ENCODE peak calls at places on chromosome 5, in seven cellular contexts. A is HuH-7; I is NCI-H1092 treated with DMSO at 0.1 percent for 48 hours; O is CD8-positive, alpha-beta memory T cell; E is Calu3; P is SW 1271; T is mucosa of descending colon. D is an unnamed sample.

GRCh38 chr5:141742866-141743651 is 61.0 kb upstream of the ARAP3 start:
- DNase-seq in A (peak; percentile 49), I (peak; percentile 50), O (no peak), E (peak; percentile 72), P (no peak), T (no peak), D (no peak)

GRCh38 chr5:146560205-146560812 is 44.3 kb upstream of the GPR151 start:
- DNase-seq in A (no peak), I (no peak), O (no peak), E (no peak), P (peak; percentile 45), T (no peak), D (no peak)

GRCh38 chr5:1667648-1668140 is 131.9 kb downstream of the MRPL36 start:
- DNase-seq in A (no peak), I (no peak), O (no peak), E (no peak), P (no peak), T (no peak), D (peak; percentile 68)

GRCh38 chr5:139413963-139414362 is 10.1 kb upstream of the SPATA24 start:
- DNase-seq in A (no peak), I (no peak), O (no peak), E (no peak), P (no peak), T (no peak), D (no peak)

GRCh38 chr5:112381521-112381920 is 37.6 kb downstream of the EPB41L4A start:
- DNase-seq in A (no peak), I (no peak), O (no peak), E (no peak), P (no peak), T (no peak), D (no peak)

GRCh38 chr5:110854200-110854599 is 115.4 kb downstream of the SLC25A46 start:
- DNase-seq in A (no peak), I (no peak), O (no peak), E (no peak), P (no peak), T (no peak), D (no peak)

GRCh38 chr5:107068782-107069181 is 602.0 kb downstream of the EFNA5 start:
- DNase-seq in A (no peak), I (no peak), O (no peak), E (no peak), P (no peak), T (no peak), D (no peak)

GRCh38 chr5:74127377-74128338 is 501.7 kb downstream of the ARHGEF28 start:
- DNase-seq in A (peak; percentile 23), I (peak; percentile 87), O (no peak), E (peak; percentile 52), P (peak; percentile 5), T (no peak), D (peak; percentile 76)

GRCh38 chr5:37552770-37553719 is 173.9 kb downstream of the WDR70 start:
- DNase-seq in A (peak; percentile 32), I (no peak), O (no peak), E (peak; percentile 2), P (peak; percentile 28), T (no peak), D (no peak)

GRCh38 chr5:88948746-88949600 is 66.0 kb upstream of the MEF2C start:
- DNase-seq in A (no peak), I (peak; percentile 35), O (no peak), E (no peak), P (no peak), T (no peak), D (no peak)

GRCh38 chr5:89769975-89770374 is 639.6 kb downstream of the CETN3 start:
- DNase-seq in A (no peak), I (no peak), O (no peak), E (no peak), P (peak; percentile 22), T (no peak), D (no peak)

GRCh38 chr5:77232959-77233358 is 22.5 kb downstream of the PDE8B start:
- DNase-seq in A (no peak), I (no peak), O (no peak), E (no peak), P (no peak), T (no peak), D (no peak)

GRCh38 chr5:134979416-134979815 is 11.7 kb downstream of the CATSPER3 start:
- DNase-seq in A (no peak), I (no peak), O (no peak), E (no peak), P (no peak), T (no peak), D (no peak)

GRCh38 chr5:141814064-141814982 is 63.9 kb downstream of the PCDH1 start:
- DNase-seq in A (peak; percentile 85), I (peak; percentile 18), O (no peak), E (peak; percentile 87), P (peak; percentile 30), T (peak; percentile 85), D (peak; percentile 57)

GRCh38 chr5:139638090-139638735 is 9.9 kb upstream of the CXXC5 start:
- DNase-seq in A (no peak), I (peak; percentile 42), O (peak; percentile 31), E (peak; percentile 74), P (no peak), T (peak; percentile 86), D (peak; percentile 62)

GRCh38 chr5:43643327-43643726 is 40.3 kb downstream of the NNT start:
- DNase-seq in A (no peak), I (no peak), O (no peak), E (no peak), P (no peak), T (no peak), D (no peak)

GRCh38 chr5:114898602-114899001 is 271.1 kb downstream of the TRIM36 start:
- DNase-seq in A (no peak), I (no peak), O (no peak), E (no peak), P (no peak), T (no peak), D (no peak)

GRCh38 chr5:52134013-52134650 is 653.6 kb upstream of the ITGA1 start:
- DNase-seq in A (no peak), I (peak; percentile 94), O (no peak), E (no peak), P (no peak), T (no peak), D (peak; percentile 2)

GRCh38 chr5:176543428-176544182 is 5.5 kb upstream of the CDHR2 start:
- DNase-seq in A (peak; percentile 79), I (peak; percentile 30), O (peak; percentile 74), E (peak; percentile 80), P (peak; percentile 69), T (peak; percentile 90), D (peak; percentile 79)

GRCh38 chr5:14180437-14180836 is 37.3 kb downstream of the TRIO start:
- DNase-seq in A (no peak), I (no peak), O (no peak), E (no peak), P (no peak), T (no peak), D (no peak)

GRCh38 chr5:149887622-149888183 is 56.9 kb downstream of the PDE6A start:
- DNase-seq in A (no peak), I (no peak), O (no peak), E (peak; percentile 35), P (peak; percentile 47), T (no peak), D (no peak)